ENCODE peak calls at places on chromosomes 12 and 14, in ten cellular contexts. E is lower leg skin, A is HFF-Myc, R is body of pancreas, N is astrocyte of the cerebellum, D is foreskin fibroblast, M is AG10803, T is mammary epithelial cell, Y is mucosa of descending colon, Z is cardiac muscle cell. L is an unnamed sample.

GRCh38 chr12:126811401-126811800 is 1455.6 kb upstream of the TMEM132C start:
- DNase-seq in E (no peak), A (no peak), R (no peak), N (no peak), D (no peak), M (no peak), T (no peak), Y (no peak), Z (no peak), L (no peak)

GRCh38 chr14:105061428-105062047 is 3.7 kb downstream of the GPR132 start:
- DNase-seq in E (no peak), A (no peak), R (no peak), N (no peak), D (no peak), M (no peak), T (no peak), Y (peak), Z (no peak), L (no peak)

GRCh38 chr12:123040106-123040505 is 59.6 kb downstream of the ARL6IP4 start:
- DNase-seq in E (no peak), A (no peak), R (no peak), N (no peak), D (no peak), M (no peak), T (no peak), Y (no peak), Z (no peak), L (no peak)

GRCh38 chr12:96242597-96242996 is 48.4 kb downstream of the ELK3 start:
- DNase-seq in E (no peak), A (no peak), R (no peak), N (no peak), D (no peak), M (no peak), T (no peak), Y (no peak), Z (no peak), L (no peak)

GRCh38 chr14:101369916-101370592 is 191.2 kb upstream of the DIO3 start:
- DNase-seq in E (no peak), A (no peak), R (no peak), N (no peak), D (no peak), M (no peak), T (no peak), Y (no peak), Z (no peak), L (no peak)

GRCh38 chr14:101774814-101775213 is 13.3 kb downstream of the PPP2R5C start:
- DNase-seq in E (no peak), A (no peak), R (no peak), N (no peak), D (no peak), M (no peak), T (no peak), Y (no peak), Z (no peak), L (no peak)

GRCh38 chr12:44240186-44240585 is 404.3 kb downstream of the TMEM117 start:
- DNase-seq in E (no peak), A (no peak), R (no peak), N (no peak), D (peak), M (peak), T (no peak), Y (no peak), Z (no peak), L (no peak)

GRCh38 chr14:106821119-106821518 is 1294.7 kb downstream of the TMEM121 start:
- DNase-seq in E (no peak), A (no peak), R (no peak), N (no peak), D (no peak), M (no peak), T (peak), Y (no peak), Z (no peak), L (no peak)

GRCh38 chr12:63068857-63069442 is 82.1 kb downstream of the AVPR1A start:
- DNase-seq in E (no peak), A (peak), R (peak), N (peak), D (peak), M (peak), T (peak), Y (peak), Z (peak), L (peak)

GRCh38 chr14:104388631-104389325 is 190.8 kb upstream of the C14orf180 start:
- DNase-seq in E (no peak), A (no peak), R (no peak), N (no peak), D (no peak), M (no peak), T (no peak), Y (no peak), Z (no peak), L (no peak)

GRCh38 chr14:71321556-71322315 is 414.5 kb downstream of the PCNX1 start:
- DNase-seq in E (peak), A (no peak), R (peak), N (peak), D (peak), M (peak), T (peak), Y (peak), Z (peak), L (no peak)

GRCh38 chr14:81331229-81332026 is 68.7 kb downstream of the STON2 start:
- DNase-seq in E (no peak), A (no peak), R (no peak), N (no peak), D (no peak), M (no peak), T (peak), Y (no peak), Z (no peak), L (no peak)

GRCh38 chr14:52043690-52044089 is 25.2 kb downstream of the NID2 start:
- DNase-seq in E (no peak), A (no peak), R (peak), N (no peak), D (peak), M (no peak), T (no peak), Y (no peak), Z (peak), L (no peak)

GRCh38 chr14:103115845-103116572 is 7.3 kb upstream of the TNFAIP2 start:
- DNase-seq in E (no peak), A (no peak), R (no peak), N (no peak), D (no peak), M (no peak), T (peak), Y (no peak), Z (no peak), L (no peak)

DNA sequence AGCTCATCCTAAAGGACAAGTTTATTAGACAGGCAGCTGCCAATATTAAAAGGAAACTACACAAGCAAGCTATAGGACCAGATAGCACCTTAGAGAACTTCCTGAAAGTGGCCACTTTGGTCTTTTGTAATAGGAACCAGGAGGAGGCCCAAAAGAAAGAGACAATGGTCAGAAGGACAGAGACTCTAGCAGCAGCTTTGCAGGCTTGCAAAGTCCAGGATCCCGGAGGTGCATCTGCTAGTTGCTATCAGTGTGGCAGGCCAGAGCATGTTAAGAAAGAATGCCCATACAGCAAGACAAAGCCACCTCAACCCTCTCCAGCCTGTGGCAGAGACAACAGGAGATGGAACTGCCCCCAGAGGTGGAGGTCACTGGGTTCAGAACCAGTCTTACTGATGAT is 23.4 kb downstream of the APOBEC1 start:
- DNase-seq in E (no peak), A (no peak), R (no peak), N (no peak), D (no peak), M (no peak), T (no peak), Y (no peak), Z (no peak), L (no peak)
- H3K4me3 ChIP-seq in E (no peak), A (no peak), R (no peak), N (no peak), D (no peak), M (no peak), T (no peak), Y (no peak), Z (no peak), L (no peak)

DNA sequence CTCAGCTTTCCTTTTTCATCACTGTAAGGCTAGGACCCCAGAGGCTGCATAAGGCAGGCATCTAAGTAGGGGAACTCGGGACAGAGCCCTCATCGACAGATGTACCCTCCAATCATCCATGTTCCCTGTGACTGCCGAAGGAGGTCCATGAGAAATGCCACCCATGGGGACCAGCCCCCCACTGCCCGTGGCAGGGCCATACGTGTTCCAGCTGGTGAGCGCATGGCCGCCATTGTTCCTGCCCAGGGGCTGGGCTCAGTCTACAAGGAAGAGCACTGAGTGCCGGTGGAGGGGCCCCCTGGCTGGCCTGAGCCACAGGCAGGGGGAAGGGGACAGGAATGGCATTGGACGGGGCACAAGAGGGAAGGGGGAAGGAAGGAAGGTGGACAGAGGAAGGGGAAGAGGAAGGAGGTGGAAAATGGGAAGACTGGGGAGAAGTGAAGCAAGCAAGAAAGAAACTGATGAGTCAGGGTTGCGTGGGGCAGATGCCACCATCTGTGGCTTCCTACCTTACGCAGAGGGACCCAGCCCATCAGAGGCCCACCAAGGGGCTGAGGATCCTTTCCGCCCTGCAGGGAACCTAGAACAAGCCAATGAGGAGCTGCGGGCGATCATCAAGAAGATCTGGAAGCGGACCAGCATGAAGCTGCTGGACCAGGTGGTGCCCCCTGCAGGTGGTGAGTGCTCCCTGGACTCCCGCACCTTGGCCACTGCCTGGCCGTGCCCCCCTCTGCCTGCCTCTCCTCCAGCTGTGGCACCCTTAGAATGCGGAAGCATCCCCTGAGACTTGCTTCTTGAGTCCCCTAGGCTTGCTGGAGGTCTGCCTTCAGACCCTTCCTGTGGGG is 120.6 kb upstream of the FKBP4 start:
- DNase-seq in E (no peak), A (no peak), R (no peak), N (no peak), D (no peak), M (no peak), T (no peak), Y (no peak), Z (no peak), L (no peak)
- TF ChIP-seq CTCF in E (no peak), A (peak), R (no peak), N (no peak), D (peak), M (peak), T (no peak), Y (no peak), Z (no peak), L (peak)

GRCh38 chr12:131219173-131220006 is 265.7 kb downstream of the ADGRD1 start:
- DNase-seq in E (no peak), A (no peak), R (no peak), N (no peak), D (no peak), M (no peak), T (no peak), Y (no peak), Z (no peak), L (no peak)
- H3K4me3 ChIP-seq in E (no peak), A (no peak), R (no peak), N (no peak), D (no peak), M (no peak), T (no peak), Y (no peak), Z (no peak), L (no peak)

GRCh38 chr12:112468041-112468440 is 49.3 kb downstream of the PTPN11 start:
- DNase-seq in E (no peak), A (no peak), R (no peak), N (no peak), D (no peak), M (no peak), T (no peak), Y (no peak), Z (no peak), L (no peak)

DNA sequence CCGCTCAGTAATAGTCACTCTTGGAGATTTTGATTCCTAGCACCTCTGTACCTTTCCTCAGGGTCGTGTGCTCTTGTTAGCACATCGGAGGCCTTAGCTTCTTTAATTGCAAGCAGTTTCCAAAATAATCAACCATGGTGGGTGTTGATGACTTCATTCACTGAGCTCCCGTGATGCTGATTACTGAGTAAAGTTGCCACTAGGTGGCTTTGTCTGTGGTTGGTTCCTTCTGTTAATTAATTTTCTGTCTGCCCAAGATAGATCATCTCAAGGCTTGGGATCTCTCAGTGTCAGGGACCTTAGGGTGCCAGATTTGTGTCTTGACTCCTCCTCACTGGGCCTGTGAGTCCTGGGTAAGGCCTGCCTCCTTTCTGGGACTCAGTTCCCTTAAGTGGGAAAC is 54.3 kb downstream of the PTPN11 start:
- DNase-seq in E (no peak), A (no peak), R (no peak), N (no peak), D (peak), M (no peak), T (no peak), Y (no peak), Z (no peak), L (no peak)
- TF ChIP-seq CTCF in E (no peak), A (peak), R (no peak), N (peak), D (peak), M (peak), T (peak), Y (no peak), Z (no peak), L (no peak)

GRCh38 chr12:89456565-89456964 is 68.0 kb downstream of the GALNT4 start:
- DNase-seq in E (no peak), A (no peak), R (no peak), N (no peak), D (no peak), M (no peak), T (no peak), Y (no peak), Z (no peak), L (no peak)

GRCh38 chr12:89453121-89453520 is 71.5 kb downstream of the GALNT4 start:
- DNase-seq in E (no peak), A (no peak), R (no peak), N (no peak), D (no peak), M (no peak), T (no peak), Y (no peak), Z (peak), L (no peak)

GRCh38 chr12:89453579-89453978 is 71.0 kb downstream of the GALNT4 start:
- DNase-seq in E (no peak), A (no peak), R (no peak), N (no peak), D (peak), M (peak), T (peak), Y (no peak), Z (no peak), L (peak)

GRCh38 chr12:89451876-89452275 is 72.7 kb downstream of the GALNT4 start:
- DNase-seq in E (no peak), A (peak), R (peak), N (peak), D (peak), M (peak), T (peak), Y (no peak), Z (peak), L (peak)

DNA sequence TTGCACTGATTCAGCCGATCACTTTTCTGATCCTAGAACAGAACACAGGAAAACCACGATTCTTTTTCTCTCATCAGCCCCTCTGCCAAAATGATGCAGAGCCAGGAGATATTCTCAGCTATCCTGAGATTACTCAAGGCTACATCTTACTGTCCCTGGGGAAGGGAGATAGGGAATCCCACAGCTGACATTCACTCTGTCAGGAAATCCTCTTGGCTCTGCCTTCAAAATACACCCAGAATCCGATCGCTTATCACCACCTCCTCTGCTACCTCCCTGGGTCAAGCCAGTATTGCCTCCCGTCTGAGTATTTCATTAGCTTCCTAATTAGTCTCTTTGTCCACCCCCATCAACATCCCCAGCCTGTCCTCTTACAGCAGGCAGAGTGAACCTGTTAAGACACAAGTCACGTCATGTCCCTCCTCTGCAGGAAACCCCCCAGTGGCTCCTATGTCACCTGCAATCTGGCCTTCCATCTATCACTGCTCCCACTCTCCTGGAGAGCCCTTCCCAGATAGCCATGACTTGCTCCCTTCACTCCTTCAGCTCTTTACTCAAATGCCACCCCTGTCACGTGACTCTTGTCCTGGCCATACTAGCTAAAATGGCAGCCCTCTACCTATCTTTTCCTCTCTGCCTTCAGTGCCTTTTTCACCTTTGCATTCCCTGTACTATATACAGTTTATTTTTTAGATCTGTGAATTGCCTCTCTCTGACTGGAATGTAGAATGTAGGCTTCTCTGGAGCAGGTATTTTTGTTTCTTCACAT is 70.3 kb downstream of the GALNT4 start:
- DNase-seq in E (no peak), A (no peak), R (no peak), N (no peak), D (no peak), M (peak), T (no peak), Y (no peak), Z (no peak), L (no peak)
- H3K4me3 ChIP-seq in E (no peak), A (no peak), R (no peak), N (no peak), D (no peak), M (no peak), T (no peak), Y (no peak), Z (no peak), L (no peak)

GRCh38 chr14:63854330-63854729 is 1.5 kb downstream of the SYNE2 start:
- DNase-seq in E (no peak), A (no peak), R (no peak), N (no peak), D (no peak), M (no peak), T (no peak), Y (no peak), Z (no peak), L (no peak)

GRCh38 chr14:63855272-63855671 is 2.5 kb downstream of the SYNE2 start:
- DNase-seq in E (no peak), A (no peak), R (no peak), N (no peak), D (no peak), M (no peak), T (no peak), Y (no peak), Z (peak), L (no peak)

GRCh38 chr14:63852271-63852816 is 460 bp upstream of the SYNE2 start:
- DNase-seq in E (no peak), A (no peak), R (no peak), N (no peak), D (peak), M (no peak), T (no peak), Y (no peak), Z (no peak), L (no peak)

GRCh38 chr14:63853831-63854293 is 1.1 kb downstream of the SYNE2 start:
- DNase-seq in E (peak), A (no peak), R (peak), N (no peak), D (peak), M (peak), T (peak), Y (peak), Z (peak), L (no peak)

DNA sequence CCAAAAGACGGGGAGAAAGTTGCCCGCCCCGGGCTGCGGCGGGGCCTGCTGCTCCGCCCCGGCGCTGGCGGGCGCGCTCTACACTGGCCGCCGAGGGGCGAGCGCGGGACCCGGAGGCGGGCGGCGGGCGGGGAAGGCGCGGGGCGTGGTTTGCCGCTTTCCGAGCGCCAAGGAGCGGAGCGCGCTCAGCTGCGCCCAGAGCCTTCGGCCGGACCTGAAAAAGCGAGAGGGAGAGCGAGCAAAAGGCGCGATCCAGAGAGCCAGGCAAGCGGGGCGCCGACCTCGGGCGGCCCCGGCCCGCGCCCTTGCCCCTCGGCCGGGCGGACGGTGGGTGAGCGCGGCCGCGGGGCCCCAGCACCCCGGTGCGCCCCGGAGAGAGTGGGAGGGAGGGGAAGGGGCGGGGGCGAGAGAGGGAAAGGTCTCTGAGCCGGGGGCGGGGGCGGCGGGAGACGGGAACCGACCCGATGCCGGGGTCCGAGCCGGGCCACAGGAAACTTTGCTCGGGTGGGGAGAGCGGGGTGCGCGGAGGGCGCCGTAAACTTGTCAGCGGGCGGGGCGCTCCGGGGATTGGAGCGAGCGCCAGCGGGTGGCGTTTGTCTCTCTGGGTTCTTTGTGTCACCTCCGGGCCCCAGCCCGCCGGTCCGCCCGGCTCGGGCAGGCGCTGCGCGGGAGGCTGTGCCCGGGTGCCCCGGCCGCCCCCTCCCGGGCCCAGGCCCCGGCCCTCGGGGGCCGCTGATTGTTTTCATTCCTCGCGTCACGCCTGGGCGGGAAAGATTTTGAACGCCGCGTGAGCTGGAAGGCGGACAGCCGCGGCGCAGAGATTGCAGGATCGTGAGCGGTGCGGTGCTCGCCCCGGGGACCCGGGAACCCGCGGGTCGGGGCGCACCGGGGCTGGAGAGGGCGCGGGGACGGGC is at the start of gene SYNE2:
- DNase-seq in E (peak), A (no peak), R (peak), N (peak), D (peak), M (peak), T (peak), Y (peak), Z (peak), L (no peak)
- TF ChIP-seq CTCF in E (no peak), A (no peak), R (peak), N (no peak), D (no peak), M (no peak), T (no peak), Y (peak), Z (no peak), L (peak)

DNA sequence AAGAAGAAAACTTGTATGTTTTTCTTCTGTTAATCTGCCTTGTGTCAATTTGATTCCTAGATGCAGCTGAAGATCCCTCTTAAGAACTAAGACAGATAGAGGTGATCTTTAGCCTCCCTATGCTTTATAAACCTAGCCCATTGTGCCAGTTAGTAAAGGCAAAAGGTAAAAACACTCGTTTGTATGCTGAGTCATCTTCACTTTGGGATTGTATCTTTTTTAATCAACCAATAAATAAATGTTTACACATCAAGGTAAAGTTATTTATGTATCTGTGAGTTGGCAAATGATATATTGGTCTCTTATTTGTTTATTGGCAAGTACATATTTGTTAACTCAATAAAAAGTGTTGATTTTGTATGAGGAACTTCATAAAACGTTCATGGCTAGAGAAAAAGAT is 165.9 kb upstream of the AMIGO2 start:
- DNase-seq in E (no peak), A (no peak), R (no peak), N (no peak), D (no peak), M (no peak), T (no peak), Y (no peak), Z (no peak), L (no peak)
- H3K4me3 ChIP-seq in E (no peak), A (no peak), R (no peak), N (no peak), D (no peak), M (no peak), T (no peak), Y (no peak), Z (no peak), L (no peak)

L was measured in AG04449.